ENCODE peak calls at places on chromosome 16, in six cellular contexts. R is T-helper 17 cell, Y is dorsolateral prefrontal cortex, S is hepatocyte, D is HL-60, H is RCC 7860. M is an unnamed sample.

GRCh38 chr16:56298948-56299602 is 107.8 kb downstream of the GNAO1 start:
- DNase-seq in R (no peak), Y (peak; percentile 88), S (no peak), D (no peak), H (no peak), M (peak; percentile 81)

GRCh38 chr16:68756250-68757051 is 19.4 kb downstream of the CDH1 start:
- DNase-seq in R (no peak), Y (no peak), S (peak; percentile 87), D (no peak), H (no peak), M (no peak)

GRCh38 chr16:85123891-85124635 is 11.8 kb upstream of the CIBAR2 start:
- DNase-seq in R (no peak), Y (peak; percentile 33), S (peak; percentile 41), D (no peak), H (peak; percentile 4), M (peak; percentile 19)

GRCh38 chr16:48613061-48613957 is 3.3 kb upstream of the N4BP1 start:
- DNase-seq in R (peak; percentile 47), Y (no peak), S (peak; percentile 74), D (no peak), H (no peak), M (no peak)

GRCh38 chr16:87535457-87535854 is 42.6 kb upstream of the ZCCHC14 start:
- DNase-seq in R (no peak), Y (no peak), S (no peak), D (no peak), H (no peak), M (no peak)

GRCh38 chr16:78673157-78673556 is 573.7 kb downstream of the WWOX start:
- DNase-seq in R (no peak), Y (no peak), S (no peak), D (no peak), H (no peak), M (no peak)

GRCh38 chr16:57863434-57864160 is 61.3 kb upstream of the KIFC3 start:
- DNase-seq in R (no peak), Y (peak; percentile 54), S (peak; percentile 81), D (no peak), H (peak; percentile 62), M (peak; percentile 13)

GRCh38 chr16:78390828-78391227 is 291.4 kb downstream of the WWOX start:
- DNase-seq in R (no peak), Y (no peak), S (no peak), D (no peak), H (no peak), M (no peak)

GRCh38 chr16:87993901-87994300 is 42.7 kb downstream of the BANP start:
- DNase-seq in R (no peak), Y (no peak), S (no peak), D (no peak), H (no peak), M (no peak)

GRCh38 chr16:30394603-30395154 is 541 bp upstream of the ZNF48 start:
- DNase-seq in R (no peak), Y (no peak), S (peak; percentile 34), D (no peak), H (no peak), M (no peak)

GRCh38 chr16:25027781-25028180 is 12.6 kb upstream of the ARHGAP17 start:
- DNase-seq in R (no peak), Y (no peak), S (no peak), D (no peak), H (no peak), M (no peak)

GRCh38 chr16:78147846-78148535 is 48.5 kb downstream of the WWOX start:
- DNase-seq in R (no peak), Y (no peak), S (no peak), D (no peak), H (no peak), M (no peak)

GRCh38 chr16:27430512-27430911 is 28.5 kb downstream of the IL21R start:
- DNase-seq in R (no peak), Y (no peak), S (no peak), D (no peak), H (no peak), M (no peak)

GRCh38 chr16:88747588-88748301 is 37.3 kb downstream of the PIEZO1 start:
- DNase-seq in R (no peak), Y (no peak), S (no peak), D (peak; percentile 38), H (peak; percentile 16), M (no peak)

GRCh38 chr16:87657621-87658192 is 55.4 kb downstream of the JPH3 start:
- DNase-seq in R (no peak), Y (no peak), S (no peak), D (no peak), H (peak; percentile 28), M (no peak)

GRCh38 chr16:50246299-50247122 is 19.8 kb upstream of the ADCY7 start:
- DNase-seq in R (no peak), Y (no peak), S (no peak), D (no peak), H (no peak), M (no peak)

M was measured in nucleus accumbens.